ENCODE peak calls at places on chromosomes 7 and 10, in four cellular contexts. V is H1, P is IMR-90, X is mesendoderm. E is an unnamed sample.
A peak's percentile ranks its signal among the peaks of the same experiment; 100 is the strongest.

GRCh38 chr7:157865351-157866165 is 528.8 kb downstream of the DNAJB6 start:
- DNase-seq in V (no peak), P (no peak), X (no peak), E (no peak)

GRCh38 chr10:128306966-128307365 is 180.7 kb upstream of the MKI67 start:
- DNase-seq in P (no peak), V (no peak), X (no peak), E (no peak)

GRCh38 chr10:97788552-97789442 is 17.0 kb upstream of the SFRP5 start:
- DNase-seq in X (peak; percentile 91), P (no peak), V (no peak), E (no peak)

GRCh38 chr10:35340975-35341374 is 4.7 kb downstream of the CCNY start:
- DNase-seq in V (no peak), X (no peak), P (peak; percentile 25), E (no peak)

GRCh38 chr7:97480700-97481410 is 251.0 kb upstream of the TAC1 start:
- DNase-seq in P (no peak), X (no peak), V (no peak), E (no peak)

GRCh38 chr10:131112691-131113090 is 198.8 kb downstream of the TCERG1L start:
- DNase-seq in P (no peak), X (no peak), V (no peak), E (no peak)

GRCh38 chr10:14325325-14325955 is 5.3 kb downstream of the FRMD4A start:
- DNase-seq in V (peak; percentile 39), P (peak; percentile 12), X (peak; percentile 74), E (peak; percentile 75)

GRCh38 chr10:131196176-131196885 is 115.2 kb downstream of the TCERG1L start:
- DNase-seq in X (no peak), P (no peak), V (no peak), E (peak; percentile 10)

GRCh38 chr10:28302012-28302667 is 724 bp downstream of the MPP7 start:
- DNase-seq in P (no peak), X (peak; percentile 35), V (no peak), E (no peak)

GRCh38 chr7:26348234-26348851 is 56.7 kb downstream of the SNX10 start:
- DNase-seq in X (no peak), V (no peak), P (no peak), E (no peak)

GRCh38 chr10:93813507-93814465 is 56.0 kb downstream of the LGI1 start:
- DNase-seq in V (peak; percentile 41), X (peak; percentile 71), P (peak; percentile 41), E (peak; percentile 72)

GRCh38 chr7:11427686-11428273 is 404.2 kb downstream of the THSD7A start:
- DNase-seq in P (peak; percentile 56), V (no peak), X (peak; percentile 75), E (no peak)

GRCh38 chr10:8254350-8254749 is 199.9 kb downstream of the GATA3 start:
- DNase-seq in V (no peak), X (no peak), P (no peak), E (no peak)

GRCh38 chr10:91624633-91625032 is 8.2 kb downstream of the PPP1R3C start:
- DNase-seq in P (no peak), V (no peak), X (no peak), E (no peak)
- H3K56ac ChIP-seq in P (no peak overlapping the region), V (no peak overlapping the region), X (no peak overlapping the region), E (no peak overlapping the region)

GRCh38 chr10:110349826-110350225 is 45.1 kb upstream of the SMNDC1 start:
- DNase-seq in V (no peak), X (no peak), P (no peak), E (no peak)

GRCh38 chr10:110343947-110344346 is 39.2 kb upstream of the SMNDC1 start:
- DNase-seq in X (no peak), P (no peak), V (no peak), E (no peak)

GRCh38 chr10:110344622-110345021 is 39.9 kb upstream of the SMNDC1 start:
- DNase-seq in V (no peak), X (no peak), P (no peak), E (no peak)

GRCh38 chr10:110348351-110348750 is 43.6 kb upstream of the SMNDC1 start:
- DNase-seq in X (no peak), P (no peak), V (no peak), E (no peak)

GRCh38 chr10:110346914-110347313 is 42.2 kb upstream of the SMNDC1 start:
- DNase-seq in X (no peak), P (no peak), V (no peak), E (no peak)
- H3K56ac ChIP-seq in X (no peak overlapping the region), P (no peak overlapping the region), V (no peak overlapping the region), E (no peak overlapping the region)

GRCh38 chr10:79209340-79209739 is 137.9 kb upstream of the PPIF start:
- DNase-seq in X (no peak), V (no peak), P (no peak), E (no peak)
- H3K56ac ChIP-seq in X (no peak overlapping the region), V (no peak overlapping the region), P (no peak overlapping the region), E (no peak overlapping the region)

DNA sequence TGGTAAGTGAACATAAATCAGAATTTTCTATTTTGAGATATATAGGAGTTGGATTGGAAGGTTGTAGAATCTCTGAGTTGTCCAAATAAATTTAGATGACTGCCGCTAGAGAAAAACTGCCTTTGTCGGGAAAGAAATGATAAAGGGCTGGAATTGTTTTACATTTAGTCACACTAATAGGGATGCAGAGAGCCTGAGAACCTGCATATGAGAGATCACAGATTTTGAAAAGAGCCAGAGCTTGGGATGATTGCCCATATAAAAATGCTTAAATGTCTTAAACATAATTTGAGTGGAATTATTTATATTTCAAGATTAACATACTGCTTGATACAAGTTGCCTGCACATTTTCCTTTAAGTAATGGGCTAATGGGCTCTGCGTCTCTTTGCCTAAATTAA is 660.5 kb downstream of the NRG3 start:
- DNase-seq in X (no peak), P (no peak), V (no peak), E (no peak)
- H3K56ac ChIP-seq in X (no peak overlapping the region), P (no peak overlapping the region), V (no peak overlapping the region), E (no peak overlapping the region)

GRCh38 chr10:127200646-127201045 is 4.3 kb upstream of the INSYN2A start:
- DNase-seq in P (no peak), X (peak; percentile 63), V (no peak), E (no peak)
- H3K56ac ChIP-seq in P (no peak overlapping the region), X (no peak overlapping the region), V (no peak overlapping the region), E (no peak overlapping the region)

GRCh38 chr10:59587083-59587755 is 122.4 kb downstream of the SLC16A9 start:
- DNase-seq in P (no peak), V (no peak), X (no peak), E (no peak)
- H3K56ac ChIP-seq in P (no peak overlapping the region), V (no peak overlapping the region), X (no peak overlapping the region), E (no peak overlapping the region)

DNA sequence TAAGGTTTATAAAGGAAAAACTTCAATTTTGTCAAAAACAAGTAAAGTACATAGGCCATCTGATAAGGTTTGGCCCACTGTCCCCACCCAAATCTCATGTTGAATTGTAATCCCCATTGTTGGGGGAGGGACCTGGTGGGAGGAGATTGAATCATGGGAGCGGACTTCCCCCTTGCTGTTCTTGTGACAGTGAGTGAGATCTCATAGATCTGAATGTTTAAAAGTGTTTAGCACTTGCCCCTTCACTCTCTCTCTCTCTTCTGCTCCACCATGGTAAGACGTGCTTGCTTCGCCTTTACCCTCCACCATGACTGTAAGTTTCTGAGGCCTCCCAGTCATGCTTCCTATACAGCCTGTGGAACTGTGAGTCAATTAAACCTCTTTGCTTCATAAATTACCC is 18.2 kb downstream of the MRPL32 start:
- DNase-seq in X (no peak), V (no peak), P (no peak), E (no peak)
- H3K56ac ChIP-seq in X (no peak overlapping the region), V (no peak overlapping the region), P (no peak overlapping the region), E (no peak overlapping the region)

GRCh38 chr7:45080265-45080957 is 8.4 kb downstream of the NACAD start:
- DNase-seq in X (no peak), V (no peak), P (no peak), E (peak; percentile 22)
- H3K56ac ChIP-seq in X (no peak overlapping the region), V (no peak overlapping the region), P (no peak overlapping the region), E (no peak overlapping the region)

GRCh38 chr10:18214692-18215563 is 74.7 kb downstream of the CACNB2 start:
- DNase-seq in P (peak; percentile 73), V (no peak), X (peak; percentile 60), E (peak; percentile 41)
- H3K56ac ChIP-seq in P (no peak overlapping the region), V (no peak overlapping the region), X (peak overlapping the region; percentile 5), E (no peak overlapping the region)

GRCh38 chr7:20116869-20117268 is 100.3 kb downstream of the MACC1 start:
- DNase-seq in P (no peak), X (peak; percentile 77), V (no peak), E (peak; percentile 52)
- H3K56ac ChIP-seq in P (no peak overlapping the region), X (no peak overlapping the region), V (no peak overlapping the region), E (no peak overlapping the region)

E was measured in H9.